ENCODE peak calls at places on chromosomes 16 and 17, in six cellular contexts. O, A, W, R, J and Q are unnamed samples.

GRCh38 chr16:24995469-24995868 is 19.7 kb downstream of the ARHGAP17 start:
- DNase-seq in J (no peak), O (no peak), W (no peak), R (no peak), A (no peak), Q (no peak)

GRCh38 chr17:68289936-68290267 is 1.0 kb downstream of the SLC16A6 start:
- DNase-seq in W (no peak), J (no peak), R (no peak), O (peak), A (no peak), Q (no peak)

GRCh38 chr16:9763505-9763904 is 418.7 kb downstream of the GRIN2A start:
- DNase-seq in O (no peak), R (no peak), A (no peak), W (no peak), J (no peak), Q (no peak)

GRCh38 chr17:68182940-68183551 is 64.8 kb upstream of the AMZ2 start:
- DNase-seq in J (no peak), A (no peak), W (no peak), R (no peak), O (no peak), Q (no peak)

GRCh38 chr16:68233835-68234187 is 2.1 kb downstream of the ESRP2 start:
- DNase-seq in A (no peak), R (no peak), W (no peak), O (no peak), J (no peak), Q (no peak)

GRCh38 chr16:10150906-10151305 is 31.3 kb downstream of the GRIN2A start:
- DNase-seq in J (no peak), A (no peak), R (no peak), W (no peak), O (no peak), Q (no peak)

GRCh38 chr17:16313159-16314090 is 39.8 kb downstream of the CENPV start:
- DNase-seq in W (no peak), R (no peak), A (no peak), O (no peak), J (peak), Q (no peak)

GRCh38 chr17:42133461-42134041 is 10.9 kb downstream of the HSPB9 start:
- DNase-seq in O (peak), J (no peak), R (no peak), W (no peak), A (no peak), Q (peak)

GRCh38 chr16:50280932-50281331 is 14.6 kb downstream of the ADCY7 start:
- DNase-seq in O (no peak), W (no peak), J (no peak), A (no peak), R (no peak), Q (no peak)

GRCh38 chr17:41678907-41679739 is 9.6 kb upstream of the EIF1 start:
- DNase-seq in W (no peak), A (no peak), J (peak), R (no peak), O (peak), Q (no peak)

GRCh38 chr17:63714550-63715277 is 14.8 kb upstream of the LIMD2 start:
- DNase-seq in A (no peak), R (no peak), J (peak), O (peak), W (no peak), Q (no peak)